ENCODE peak calls at places on chromosomes 11 and 22, in eight cellular contexts. M is tibial nerve, B is prostate gland, K is mesothelial cell of epicardium, S is osteocyte, N is AG09319, H is neural crest cell, Z is BJ. T is an unnamed sample.

GRCh38 chr22:44586337-44586990 is 88.4 kb upstream of the RTL6 start:
- DNase-seq in M (no peak), B (no peak), K (no peak), S (no peak), N (no peak), H (no peak), Z (no peak), T (no peak)

GRCh38 chr22:39528080-39528661 is 4.4 kb downstream of the RPS19BP1 start:
- DNase-seq in M (no peak), B (no peak), K (no peak), S (no peak), N (no peak), H (peak), Z (no peak), T (no peak)

GRCh38 chr11:132639986-132640385 is 892.3 kb downstream of the OPCML start:
- DNase-seq in M (no peak), B (no peak), K (no peak), S (no peak), N (no peak), H (no peak), Z (no peak), T (no peak)

GRCh38 chr22:22576244-22576988 is 17.4 kb upstream of the PRAME start:
- DNase-seq in M (peak), B (no peak), K (peak), S (no peak), N (no peak), H (peak), Z (no peak), T (no peak)

GRCh38 chr11:6547177-6547576 is 50.1 kb downstream of the DNHD1 start:
- DNase-seq in M (peak), B (no peak), K (no peak), S (peak), N (no peak), H (no peak), Z (no peak), T (no peak)

GRCh38 chr22:24694971-24695928 is 79.3 kb downstream of the PIWIL3 start:
- DNase-seq in M (no peak), B (no peak), K (no peak), S (no peak), N (no peak), H (no peak), Z (no peak), T (no peak)

GRCh38 chr11:110098645-110099044 is 5.5 kb downstream of the ZC3H12C start:
- DNase-seq in M (no peak), B (no peak), K (no peak), S (no peak), N (no peak), H (no peak), Z (no peak), T (no peak)

GRCh38 chr11:72981067-72981466 is 161.1 kb downstream of the FCHSD2 start:
- DNase-seq in M (no peak), B (no peak), K (no peak), S (no peak), N (no peak), H (no peak), Z (no peak), T (no peak)

GRCh38 chr11:34149274-34149673 is 43.8 kb downstream of the NAT10 start:
- DNase-seq in M (no peak), B (no peak), K (no peak), S (no peak), N (no peak), H (no peak), Z (no peak), T (no peak)

GRCh38 chr22:46122511-46122971 is 27.8 kb upstream of the PPARA start:
- DNase-seq in M (peak), B (no peak), K (peak), S (peak), N (no peak), H (peak), Z (no peak), T (peak)

GRCh38 chr11:70483077-70483861 is 84.9 kb downstream of the CTTN start:
- DNase-seq in M (peak), B (no peak), K (no peak), S (no peak), N (no peak), H (no peak), Z (no peak), T (no peak)

GRCh38 chr11:130574740-130575139 is 126.3 kb downstream of the ADAMTS15 start:
- DNase-seq in M (no peak), B (no peak), K (no peak), S (no peak), N (no peak), H (no peak), Z (no peak), T (no peak)

GRCh38 chr22:37731804-37732471 is 35.1 kb downstream of the TRIOBP start:
- DNase-seq in M (no peak), B (no peak), K (no peak), S (no peak), N (no peak), H (no peak), Z (no peak), T (no peak)

GRCh38 chr11:130272336-130272735 is 42.4 kb downstream of the ZBTB44 start:
- DNase-seq in M (no peak), B (no peak), K (no peak), S (no peak), N (no peak), H (no peak), Z (peak), T (no peak)

GRCh38 chr11:125072210-125072960 is 9.3 kb downstream of the SLC37A2 start:
- DNase-seq in M (peak), B (no peak), K (no peak), S (no peak), N (no peak), H (no peak), Z (no peak), T (no peak)

GRCh38 chr11:34327804-34328631 is 29.8 kb downstream of the ABTB2 start:
- DNase-seq in M (peak), B (no peak), K (no peak), S (no peak), N (no peak), H (no peak), Z (no peak), T (no peak)

GRCh38 chr11:86692317-86692716 is 19.9 kb upstream of the ME3 start:
- DNase-seq in M (no peak), B (no peak), K (no peak), S (no peak), N (no peak), H (no peak), Z (no peak), T (no peak)

GRCh38 chr11:8989411-8989810 is 14.4 kb downstream of the NRIP3 start:
- DNase-seq in M (no peak), B (no peak), K (no peak), S (no peak), N (no peak), H (no peak), Z (no peak), T (no peak)

GRCh38 chr11:95364324-95365295 is 133.6 kb upstream of the SESN3 start:
- DNase-seq in M (no peak), B (no peak), K (no peak), S (no peak), N (no peak), H (no peak), Z (no peak), T (no peak)

GRCh38 chr11:4826425-4826824 is 5.3 kb downstream of the OR51F2 start:
- DNase-seq in M (no peak), B (peak), K (no peak), S (no peak), N (no peak), H (no peak), Z (no peak), T (no peak)
- TF ChIP-seq CTCF in M (no peak), B (peak), K (no peak), S (peak), N (no peak), H (peak), Z (no peak), T (no peak)

DNA sequence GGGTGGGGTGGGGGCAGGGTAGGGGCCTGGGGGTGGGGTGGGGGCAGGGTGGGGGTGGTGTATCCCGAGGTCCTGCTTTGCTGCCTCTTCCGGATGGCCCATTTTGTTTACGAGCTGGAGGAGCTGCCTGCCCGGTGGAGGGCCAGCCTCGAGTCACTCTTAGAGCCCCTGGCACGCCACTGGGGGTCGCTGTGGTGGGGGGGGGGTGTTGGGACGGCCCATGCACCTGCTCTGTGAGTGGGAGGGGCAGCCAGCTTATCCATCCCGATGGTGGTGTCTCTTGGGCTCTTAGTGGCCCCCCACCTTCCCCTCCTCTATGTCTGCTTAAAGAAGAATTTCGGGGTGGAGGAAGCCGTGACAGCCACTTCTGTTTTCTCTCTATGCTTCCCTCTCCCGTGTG is 24.6 kb downstream of the MRGPRD start:
- DNase-seq in M (no peak), B (no peak), K (no peak), S (no peak), N (no peak), H (peak), Z (no peak), T (no peak)
- TF ChIP-seq CTCF in M (no peak), B (no peak), K (no peak), S (peak), N (peak), H (peak), Z (peak), T (no peak)

GRCh38 chr11:102730036-102730815 is 5.5 kb upstream of the MMP8 start:
- DNase-seq in M (no peak), B (no peak), K (no peak), S (no peak), N (peak), H (no peak), Z (peak), T (no peak)

GRCh38 chr11:102727890-102728289 is 3.1 kb upstream of the MMP8 start:
- DNase-seq in M (no peak), B (no peak), K (no peak), S (no peak), N (no peak), H (no peak), Z (no peak), T (no peak)

GRCh38 chr11:102734650-102735049 is 9.9 kb upstream of the MMP8 start:
- DNase-seq in M (no peak), B (no peak), K (no peak), S (no peak), N (no peak), H (no peak), Z (no peak), T (no peak)

GRCh38 chr11:102733232-102733875 is 8.6 kb upstream of the MMP8 start:
- DNase-seq in M (peak), B (peak), K (peak), S (peak), N (no peak), H (peak), Z (no peak), T (no peak)
- TF ChIP-seq CTCF in M (no peak), B (peak), K (peak), S (peak), N (peak), H (peak), Z (peak), T (no peak)

GRCh38 chr11:65741185-65741584 is 20.6 kb upstream of the RNASEH2C start:
- DNase-seq in M (no peak), B (no peak), K (no peak), S (no peak), N (no peak), H (no peak), Z (no peak), T (no peak)

GRCh38 chr11:65745049-65745448 is 24.5 kb upstream of the RNASEH2C start:
- DNase-seq in M (no peak), B (no peak), K (no peak), S (peak), N (no peak), H (no peak), Z (no peak), T (no peak)

GRCh38 chr11:65742353-65742752 is 21.8 kb upstream of the RNASEH2C start:
- DNase-seq in M (no peak), B (no peak), K (no peak), S (no peak), N (no peak), H (no peak), Z (no peak), T (no peak)

GRCh38 chr11:65744699-65745042 is 24.1 kb upstream of the RNASEH2C start:
- DNase-seq in M (no peak), B (no peak), K (no peak), S (no peak), N (no peak), H (no peak), Z (no peak), T (no peak)

GRCh38 chr11:65743928-65744698 is 23.5 kb upstream of the RNASEH2C start:
- DNase-seq in M (no peak), B (no peak), K (no peak), S (peak), N (no peak), H (peak), Z (no peak), T (no peak)
- TF ChIP-seq CTCF in M (no peak), B (no peak), K (no peak), S (peak), N (peak), H (peak), Z (peak), T (no peak)

DNA sequence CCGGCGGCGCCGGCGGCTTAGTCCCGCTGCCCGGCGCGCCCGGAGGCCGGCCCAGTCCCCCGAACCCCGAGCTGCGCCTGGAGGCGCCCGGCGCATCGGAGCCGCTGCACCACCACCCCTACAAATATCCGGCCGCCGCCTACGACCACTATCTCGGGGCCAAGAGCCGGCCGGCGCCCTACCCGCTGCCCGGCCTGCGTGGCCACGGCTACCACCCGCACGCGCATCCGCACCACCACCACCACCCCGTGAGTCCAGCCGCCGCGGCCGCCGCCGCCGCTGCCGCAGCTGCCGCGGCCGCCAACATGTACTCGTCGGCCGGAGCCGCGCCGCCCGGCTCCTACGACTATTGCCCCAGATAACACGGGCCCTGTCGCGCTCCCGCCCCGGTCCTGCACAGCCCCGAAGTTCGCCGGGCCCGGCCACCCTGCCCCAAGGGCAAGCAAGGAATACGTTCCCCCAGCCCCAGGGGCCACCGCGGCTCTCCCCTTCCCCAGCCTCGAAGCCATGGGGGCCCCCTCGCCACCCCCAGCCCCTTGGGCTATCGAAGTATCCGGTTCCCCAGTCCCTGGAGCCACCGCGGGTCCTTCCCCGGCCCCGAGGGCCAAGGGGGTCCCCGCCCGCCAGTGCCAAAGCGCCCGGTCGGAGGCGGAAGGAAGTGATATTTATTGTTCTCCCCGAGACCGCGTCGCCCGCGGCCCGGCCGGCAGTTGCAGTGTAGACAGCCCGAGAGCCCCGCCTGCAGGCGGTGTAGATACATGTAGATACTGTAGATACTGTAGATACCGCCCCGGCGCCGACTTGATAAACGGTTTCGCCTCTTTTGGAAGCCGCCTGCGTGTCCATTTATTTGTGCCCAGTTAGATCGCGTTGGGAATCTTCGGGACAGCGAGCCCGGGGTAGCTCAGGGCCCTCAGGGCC is 6.2 kb downstream of the TBX1 start:
- DNase-seq in M (peak), B (peak), K (no peak), S (no peak), N (no peak), H (no peak), Z (no peak), T (peak)
- TF ChIP-seq CTCF in M (no peak), B (peak), K (no peak), S (no peak), N (no peak), H (peak), Z (peak), T (peak)